ENCODE peak calls at places on chromosome 15, in seven cellular contexts. A is ovary, Y is prostate gland, B is endothelial cell of umbilical vein, J is Peyer's patch, O is spleen, S is H1. I is an unnamed sample.

GRCh38 chr15:28020644-28021043 is 78.5 kb downstream of the OCA2 start:
- DNase-seq in A (no peak), Y (no peak), B (no peak), J (no peak), O (no peak), S (no peak), I (no peak)

GRCh38 chr15:48355377-48355776 is 24.1 kb downstream of the DUT start:
- DNase-seq in A (no peak), Y (no peak), B (no peak), J (no peak), O (no peak), S (no peak), I (no peak)

GRCh38 chr15:55791576-55792400 is 48.8 kb upstream of the PRTG start:
- DNase-seq in A (no peak), Y (no peak), B (peak), J (no peak), O (no peak), S (no peak), I (no peak)

GRCh38 chr15:25469377-25469776 is 30.6 kb upstream of the UBE3A start:
- DNase-seq in A (no peak), Y (no peak), B (no peak), J (no peak), O (no peak), S (no peak), I (no peak)

GRCh38 chr15:42921049-42921731 is 612 bp upstream of the TTBK2 start:
- DNase-seq in A (no peak), Y (peak), B (peak), J (peak), O (peak), S (no peak), I (no peak)

GRCh38 chr15:62348119-62348518 is 183.0 kb upstream of the C2CD4B start:
- DNase-seq in A (no peak), Y (no peak), B (no peak), J (no peak), O (no peak), S (no peak), I (no peak)

GRCh38 chr15:62124953-62125263 is 40.2 kb downstream of the C2CD4B start:
- DNase-seq in A (no peak), Y (no peak), B (peak), J (no peak), O (no peak), S (no peak), I (no peak)

GRCh38 chr15:67558502-67558901 is 16.0 kb downstream of the MAP2K5 start:
- DNase-seq in A (no peak), Y (no peak), B (no peak), J (no peak), O (no peak), S (peak), I (no peak)

GRCh38 chr15:93046721-93047120 is 42.3 kb downstream of the RGMA start:
- DNase-seq in A (no peak), Y (no peak), B (no peak), J (no peak), O (no peak), S (no peak), I (no peak)

GRCh38 chr15:55253580-55253979 is 36.0 kb downstream of the RAB27A start:
- DNase-seq in A (no peak), Y (no peak), B (no peak), J (no peak), O (no peak), S (no peak), I (no peak)

GRCh38 chr15:71680079-71680461 is 130.3 kb upstream of the NR2E3 start:
- DNase-seq in A (no peak), Y (peak), B (peak), J (no peak), O (no peak), S (no peak), I (no peak)

GRCh38 chr15:76164602-76165001 is 104.8 kb downstream of the TMEM266 start:
- DNase-seq in A (no peak), Y (no peak), B (no peak), J (no peak), O (no peak), S (no peak), I (no peak)

GRCh38 chr15:76162784-76163428 is 103.1 kb downstream of the TMEM266 start:
- DNase-seq in A (no peak), Y (no peak), B (no peak), J (no peak), O (no peak), S (no peak), I (no peak)

GRCh38 chr15:76162050-76162425 is 102.3 kb downstream of the TMEM266 start:
- DNase-seq in A (peak), Y (no peak), B (no peak), J (no peak), O (no peak), S (no peak), I (no peak)

GRCh38 chr15:76161153-76162049 is 101.6 kb downstream of the TMEM266 start:
- DNase-seq in A (peak), Y (peak), B (no peak), J (no peak), O (no peak), S (no peak), I (no peak)

GRCh38 chr15:76163429-76164020 is 103.7 kb downstream of the TMEM266 start:
- DNase-seq in A (peak), Y (no peak), B (no peak), J (no peak), O (peak), S (no peak), I (no peak)
- TF ChIP-seq POLR2A in A (no peak), Y (no peak), B (no peak), J (no peak), O (no peak), S (no peak), I (no peak)

DNA sequence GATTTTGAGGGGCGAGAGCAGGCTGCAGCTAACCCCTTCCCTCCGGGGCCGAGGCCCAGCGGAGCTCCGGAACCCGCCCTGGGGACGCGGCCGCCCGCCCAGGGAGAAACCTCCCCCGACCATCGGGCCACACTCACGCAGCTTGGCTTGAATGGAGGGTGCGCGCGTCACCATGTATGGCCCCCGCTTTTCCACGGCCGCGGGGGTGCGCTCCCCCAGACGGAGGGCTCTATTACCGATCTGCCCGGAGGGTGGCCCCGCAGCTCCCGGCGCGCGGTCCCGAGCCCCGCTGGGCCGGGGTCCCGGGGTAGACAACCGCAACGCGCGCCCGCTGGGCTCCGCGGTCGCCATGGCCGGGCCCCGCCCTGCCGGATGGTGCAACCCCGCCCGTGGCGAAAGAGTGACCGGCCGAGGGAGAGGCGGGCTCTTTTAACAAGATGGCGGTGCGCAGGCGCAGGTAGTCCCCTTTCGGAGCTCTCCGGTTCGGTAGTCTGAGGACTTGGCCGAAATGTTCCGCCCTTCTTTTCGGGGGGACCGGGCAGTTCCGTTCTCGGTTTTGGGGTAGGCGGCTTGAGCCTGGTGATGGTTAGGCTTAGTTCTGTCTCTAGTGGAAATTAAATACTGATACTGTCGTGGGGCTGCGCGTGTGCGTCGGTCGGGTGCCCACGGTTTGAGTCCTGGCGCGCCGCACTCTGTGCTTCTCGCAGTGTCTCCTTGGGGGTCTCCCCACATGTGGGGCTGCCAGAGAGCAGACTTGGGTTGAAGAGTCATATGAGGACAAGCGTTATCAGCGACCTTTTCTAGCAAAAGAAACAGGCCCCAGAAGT is at the start of gene FAM219B:
- DNase-seq in A (peak), Y (peak), B (peak), J (peak), O (peak), S (no peak), I (peak)
- TF ChIP-seq POLR2A in A (peak), Y (peak), B (peak), J (peak), O (no peak), S (peak), I (peak)

GRCh38 chr15:75453703-75454470 is 2.4 kb upstream of the SIN3A start:
- DNase-seq in A (peak), Y (peak), B (peak), J (peak), O (peak), S (peak), I (peak)

GRCh38 chr15:75456710-75457109 is 5.2 kb upstream of the SIN3A start:
- DNase-seq in A (no peak), Y (no peak), B (no peak), J (no peak), O (no peak), S (no peak), I (no peak)

GRCh38 chr15:75455424-75455981 is 4.0 kb upstream of the SIN3A start:
- DNase-seq in A (peak), Y (peak), B (peak), J (peak), O (peak), S (no peak), I (peak)

GRCh38 chr15:75454471-75455418 is 3.3 kb upstream of the SIN3A start:
- DNase-seq in A (peak), Y (peak), B (peak), J (no peak), O (peak), S (no peak), I (peak)

DNA sequence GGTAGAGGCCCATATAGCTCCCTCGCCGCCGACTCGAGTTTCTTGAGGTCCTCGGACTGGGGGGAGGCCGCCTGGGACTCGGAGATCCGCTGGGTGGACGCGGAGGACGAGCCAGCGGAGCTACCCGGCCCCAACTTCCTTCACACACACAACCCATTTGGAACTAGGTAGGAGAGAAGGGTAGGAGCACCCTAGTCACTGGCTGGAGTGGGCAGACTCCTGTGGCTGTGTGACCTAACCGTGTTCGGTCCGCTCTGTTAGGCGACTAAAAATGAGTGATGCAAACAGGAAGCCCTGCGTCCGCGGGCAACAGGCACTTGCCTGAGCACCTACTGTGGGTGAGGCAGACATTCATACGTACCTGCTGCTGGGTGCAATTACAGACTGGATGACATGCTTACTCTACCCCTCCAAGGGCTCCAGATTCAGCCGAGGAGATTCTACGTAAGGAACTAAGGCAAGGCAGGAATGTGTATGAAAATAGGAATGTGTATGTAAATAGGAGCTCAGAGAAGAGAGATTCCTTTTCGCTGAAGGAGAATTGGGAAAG is 4.6 kb upstream of the SIN3A start:
- DNase-seq in A (no peak), Y (no peak), B (peak), J (no peak), O (no peak), S (no peak), I (peak)
- TF ChIP-seq POLR2A in A (no peak), Y (no peak), B (no peak), J (peak), O (no peak), S (peak), I (peak)

GRCh38 chr15:96334705-96335428 is 4.4 kb downstream of the NR2F2 start:
- DNase-seq in A (no peak), Y (no peak), B (peak), J (no peak), O (no peak), S (no peak), I (no peak)
- TF ChIP-seq POLR2A in A (no peak), Y (no peak), B (peak), J (no peak), O (no peak), S (no peak), I (no peak)